ENCODE peak calls at places on chromosomes 7 and 10, in five cellular contexts. B is fibroblast of lung, Q is mesendoderm, I is neuronal stem cell, U is osteoblast. A is an unnamed sample.

GRCh38 chr10:130045091-130045652 is 65.5 kb downstream of the C10orf143 start:
- DNase-seq in U (peak; percentile 95), Q (peak; percentile 78), I (no peak), B (no peak), A (peak; percentile 19)

GRCh38 chr7:23333671-23334246 is 34.6 kb downstream of the MALSU1 start:
- DNase-seq in B (peak; percentile 96), U (peak; percentile 88), I (no peak), Q (no peak), A (peak; percentile 96)

GRCh38 chr10:101716891-101717659 is 22.1 kb upstream of the FBXW4 start:
- DNase-seq in B (no peak), I (no peak), U (no peak), Q (no peak), A (peak; percentile 86)

GRCh38 chr10:73649876-73650536 is 5.8 kb downstream of the SYNPO2L start:
- DNase-seq in I (no peak), B (peak; percentile 71), U (peak; percentile 74), Q (no peak), A (no peak)

GRCh38 chr10:12194752-12195271 is 879 bp downstream of the NUDT5 start:
- DNase-seq in U (peak; percentile 69), B (peak; percentile 36), Q (peak; percentile 28), I (no peak), A (peak; percentile 1)

GRCh38 chr7:1819258-1819841 is 149.3 kb downstream of the ELFN1 start:
- DNase-seq in I (no peak), U (peak; percentile 38), B (no peak), Q (no peak), A (no peak)

GRCh38 chr10:103560886-103561285 is 67.4 kb downstream of the NEURL1 start:
- DNase-seq in B (no peak), Q (no peak), U (peak; percentile 74), I (no peak), A (no peak)

GRCh38 chr10:1267148-1267547 is 211.0 kb downstream of the WDR37 start:
- DNase-seq in B (no peak), Q (no peak), U (no peak), I (no peak), A (no peak)

GRCh38 chr7:25669300-25669781 is 441.1 kb upstream of the NPVF start:
- DNase-seq in B (no peak), Q (no peak), U (no peak), I (no peak), A (no peak)

GRCh38 chr7:25672476-25672875 is 444.2 kb upstream of the NPVF start:
- DNase-seq in B (no peak), Q (no peak), I (no peak), U (no peak), A (no peak)

GRCh38 chr7:25671087-25671486 is 442.8 kb upstream of the NPVF start:
- DNase-seq in I (no peak), Q (no peak), U (no peak), B (no peak), A (no peak)

GRCh38 chr7:25666671-25667060 is 438.4 kb upstream of the NPVF start:
- DNase-seq in I (no peak), U (no peak), B (no peak), Q (no peak), A (no peak)

DNA sequence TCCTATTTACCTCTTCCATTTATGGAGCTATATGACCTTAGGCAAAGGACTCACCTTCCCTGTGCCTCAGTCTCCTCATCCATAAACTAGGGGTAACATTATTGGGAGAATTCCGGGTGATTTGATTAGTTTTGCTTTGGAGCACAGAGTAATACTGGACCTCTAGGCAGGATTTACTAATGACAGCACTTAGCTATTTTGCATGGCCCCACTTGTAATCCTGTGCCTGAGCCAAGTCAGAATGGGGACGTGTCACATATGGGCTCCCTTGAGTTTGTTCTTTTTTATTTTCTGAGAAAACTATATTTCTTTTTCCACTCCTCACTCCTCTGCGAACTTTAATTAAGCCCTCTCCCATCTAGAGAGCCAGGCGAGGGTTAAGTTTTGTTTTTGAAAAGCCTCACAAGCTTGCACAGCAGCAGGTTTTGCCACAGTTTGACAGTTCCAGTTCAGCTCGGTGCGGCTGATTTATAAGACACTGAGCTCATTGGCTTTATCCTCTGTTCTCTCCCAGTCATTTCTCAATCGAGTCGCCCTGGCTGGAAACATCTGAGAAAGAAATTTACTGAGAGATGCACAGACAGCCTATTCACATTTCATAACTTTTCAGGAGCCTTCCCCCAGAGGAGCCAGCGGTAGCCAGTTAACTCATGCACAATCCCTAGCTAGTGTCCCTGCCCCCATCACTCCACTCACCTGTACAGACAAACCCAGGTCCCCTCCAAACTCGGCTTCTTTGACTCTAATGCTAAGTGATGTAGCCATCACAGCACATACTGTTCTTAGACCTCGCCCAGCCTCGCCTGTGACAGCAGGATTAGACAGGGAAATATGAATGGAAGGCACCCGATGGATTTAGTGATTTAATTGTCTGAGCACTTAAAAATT is 441.9 kb upstream of the NPVF start:
- DNase-seq in U (no peak), I (no peak), Q (no peak), B (no peak), A (no peak)
- H3K4me2 ChIP-seq in U (no peak overlapping the region), I (no peak overlapping the region), Q (no peak overlapping the region), B (no peak overlapping the region), A (no peak overlapping the region)

GRCh38 chr10:128629111-128630096 is 503.2 kb upstream of the MKI67 start:
- DNase-seq in B (peak; percentile 69), Q (peak; percentile 82), U (no peak), I (no peak), A (peak; percentile 47)
- H3K4me2 ChIP-seq in B (no peak overlapping the region), Q (no peak overlapping the region), U (no peak overlapping the region), I (no peak overlapping the region), A (no peak overlapping the region)

DNA sequence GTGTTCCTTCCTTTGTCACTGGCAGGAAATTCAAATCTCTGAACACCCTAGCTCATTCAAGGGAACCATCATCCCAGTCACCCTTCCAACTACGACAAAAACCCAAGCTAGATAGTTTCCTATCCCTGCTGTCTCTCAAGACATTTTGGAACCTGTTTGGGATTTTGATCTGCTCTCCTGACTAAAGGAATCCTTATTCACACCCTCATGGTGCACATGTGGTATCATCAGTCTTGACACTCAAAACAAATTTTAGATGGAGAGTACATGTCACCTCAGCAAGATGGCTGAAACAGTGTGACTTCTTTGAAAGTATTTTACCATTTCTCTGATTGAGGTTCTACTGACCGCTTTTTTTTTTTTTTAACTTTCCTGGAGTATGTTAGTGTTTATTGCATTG is 234.3 kb upstream of the TMEM229A start:
- DNase-seq in B (no peak), Q (no peak), I (no peak), U (no peak), A (no peak)
- H3K4me2 ChIP-seq in B (no peak overlapping the region), Q (no peak overlapping the region), I (no peak overlapping the region), U (no peak overlapping the region), A (no peak overlapping the region)

GRCh38 chr7:46930336-46930735 is 651.6 kb downstream of the TNS3 start:
- DNase-seq in I (no peak), U (peak; percentile 19), Q (no peak), B (peak; percentile 96), A (peak; percentile 85)

GRCh38 chr7:46933596-46933995 is 648.3 kb downstream of the TNS3 start:
- DNase-seq in B (peak; percentile 49), Q (no peak), I (no peak), U (no peak), A (no peak)

GRCh38 chr7:46932266-46932655 is 649.6 kb downstream of the TNS3 start:
- DNase-seq in U (no peak), Q (no peak), I (no peak), B (no peak), A (no peak)

GRCh38 chr7:46934198-46934825 is 647.6 kb downstream of the TNS3 start:
- DNase-seq in Q (no peak), B (peak; percentile 34), U (peak; percentile 83), I (no peak), A (no peak)

DNA sequence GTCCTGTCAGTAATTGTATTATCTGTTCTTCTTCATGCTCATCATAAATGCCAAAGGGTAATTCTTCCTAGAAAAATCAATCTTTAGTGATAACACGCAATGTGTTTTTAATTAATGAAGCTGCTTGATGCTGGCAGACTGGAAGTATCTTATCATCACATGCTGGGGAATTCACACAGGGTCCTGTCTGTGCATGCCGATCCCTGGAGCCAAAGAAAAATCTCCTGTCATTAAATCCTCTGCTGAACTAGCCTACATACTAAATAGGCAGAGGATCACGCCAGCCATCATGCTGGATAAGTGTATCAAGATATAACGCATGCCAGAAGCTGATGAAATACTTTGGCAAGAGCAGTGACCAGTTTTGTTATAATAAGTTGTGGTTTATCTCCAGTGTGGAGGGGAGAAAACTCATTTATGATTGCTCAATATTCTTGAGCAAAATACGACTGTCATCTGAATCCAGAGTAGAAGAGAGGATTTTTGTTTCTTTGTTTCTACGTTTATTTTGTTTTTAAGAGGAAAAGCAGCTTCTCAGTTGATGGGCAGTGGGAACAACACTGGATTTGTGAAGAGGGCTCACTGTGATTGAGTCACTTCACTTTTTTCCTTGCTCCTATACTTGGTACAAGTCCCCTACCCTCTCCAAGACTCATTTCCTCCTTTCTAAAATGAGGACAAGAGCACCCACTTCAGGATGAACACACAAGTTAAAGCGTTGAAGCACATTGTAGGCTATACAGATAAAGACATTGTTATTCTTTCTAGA is 649.1 kb downstream of the TNS3 start:
- DNase-seq in B (peak; percentile 95), Q (peak; percentile 68), U (peak; percentile 91), I (no peak), A (peak; percentile 52)
- H3K4me2 ChIP-seq in B (peak overlapping the region; percentile 58), Q (no peak overlapping the region), U (peak overlapping the region; percentile 68), I (no peak overlapping the region), A (no peak overlapping the region)

DNA sequence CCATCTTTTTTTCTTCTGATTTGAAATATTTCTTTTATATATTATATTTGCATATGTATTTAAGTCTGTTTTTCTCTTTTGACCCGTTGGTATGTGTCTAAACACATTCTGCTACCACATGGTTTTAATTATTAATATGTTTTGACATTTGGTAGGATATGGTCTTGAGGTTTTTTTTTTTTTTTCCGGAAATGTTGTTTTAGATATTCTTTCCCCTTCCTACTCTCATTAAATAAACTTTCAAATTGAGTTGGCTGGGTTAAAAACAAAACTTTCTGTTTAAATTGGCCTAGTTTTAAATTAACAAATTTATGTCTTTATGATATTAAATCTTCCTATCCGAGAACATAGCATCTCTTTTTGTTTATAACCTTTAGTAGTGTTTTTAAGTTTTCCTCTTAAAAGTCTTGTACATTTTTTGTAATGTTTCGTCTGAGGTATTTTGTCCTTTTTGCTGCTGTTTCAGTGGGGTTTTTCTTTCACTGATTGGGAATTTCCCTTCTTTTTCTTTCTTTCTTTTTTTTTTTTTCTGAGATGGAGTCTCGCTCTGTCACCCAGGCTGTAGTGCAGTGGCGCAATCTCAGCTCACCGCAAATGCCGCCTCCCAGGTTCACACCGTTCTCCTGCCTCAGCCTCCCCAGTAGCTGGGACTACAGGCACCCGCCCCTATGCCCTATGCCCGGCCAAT is 25.4 kb downstream of the STAM start:
- DNase-seq in B (no peak), Q (no peak), I (no peak), U (no peak), A (no peak)
- H3K4me2 ChIP-seq in B (no peak overlapping the region), Q (no peak overlapping the region), I (no peak overlapping the region), U (no peak overlapping the region), A (no peak overlapping the region)

DNA sequence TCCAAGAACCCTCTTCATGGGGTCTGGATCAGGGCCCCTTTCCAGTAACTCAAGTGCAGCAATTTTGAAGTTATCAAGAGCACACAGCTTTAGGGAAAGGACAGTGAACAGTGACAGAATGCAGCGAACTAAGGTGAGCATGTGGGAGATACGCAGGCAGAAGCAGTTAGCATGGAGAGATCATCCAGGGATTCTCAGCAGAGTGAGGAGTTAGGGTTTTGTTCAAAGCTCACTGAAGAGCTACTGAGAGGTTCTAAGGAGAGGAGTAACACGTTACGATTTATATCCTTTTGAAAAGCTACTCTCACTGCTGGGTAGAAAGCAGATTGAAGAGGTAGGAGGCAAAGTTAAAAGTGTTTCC is 83.6 kb upstream of the MPP7 start:
- DNase-seq in I (no peak), U (no peak), B (no peak), Q (no peak), A (no peak)
- H3K4me2 ChIP-seq in I (no peak overlapping the region), U (no peak overlapping the region), B (no peak overlapping the region), Q (no peak overlapping the region), A (no peak overlapping the region)